ENCODE peak calls at places on chromosomes 2 and 18, in five cellular contexts. W is GM12865, A is OCI-LY7, G is lung, J is Calu3. O is an unnamed sample.
A peak's percentile ranks its signal among the peaks of the same experiment; 100 is the strongest.

GRCh38 chr18:13563390-13563805 is 163.0 kb downstream of the FAM210A start:
- DNase-seq in A (no peak), G (no peak), J (no peak), W (peak; percentile 55), O (no peak)

GRCh38 chr2:218081695-218082094 is 12.6 kb downstream of the RUFY4 start:
- DNase-seq in J (no peak), W (no peak), A (no peak), G (no peak), O (peak; percentile 73)

GRCh38 chr2:20189299-20189931 is 35.5 kb downstream of the SDC1 start:
- DNase-seq in W (no peak), G (no peak), J (no peak), A (no peak), O (no peak)

GRCh38 chr2:134212726-134213125 is 41.1 kb upstream of the MGAT5 start:
- DNase-seq in J (no peak), A (no peak), G (no peak), W (no peak), O (no peak)

GRCh38 chr18:11951390-11951851 is 29.9 kb upstream of the IMPA2 start:
- DNase-seq in A (no peak), W (no peak), J (no peak), G (no peak), O (no peak)

GRCh38 chr2:164213916-164214315 is 407.4 kb downstream of the GRB14 start:
- DNase-seq in J (no peak), A (no peak), W (no peak), G (no peak), O (no peak)

GRCh38 chr2:201901770-201902169 is 95.4 kb downstream of the CDK15 start:
- DNase-seq in J (no peak), A (no peak), G (no peak), W (no peak), O (no peak)

GRCh38 chr18:13550446-13551304 is 175.7 kb downstream of the FAM210A start:
- DNase-seq in J (no peak), G (no peak), W (no peak), A (no peak), O (no peak)

GRCh38 chr2:215436705-215437570 is 1.1 kb upstream of the FN1 start:
- DNase-seq in W (peak; percentile 3), A (no peak), G (no peak), J (peak; percentile 12), O (no peak)

GRCh38 chr18:28062446-28062845 is 114.5 kb downstream of the CDH2 start:
- DNase-seq in G (no peak), J (no peak), W (no peak), A (no peak), O (no peak)

GRCh38 chr18:13823707-13824395 is at the start of gene MC5R:
- DNase-seq in G (peak; percentile 48), W (peak; percentile 68), A (peak; percentile 68), J (peak; percentile 81), O (no peak)

GRCh38 chr2:220356076-220356475 is 728.6 kb downstream of the SLC4A3 start:
- DNase-seq in A (no peak), W (no peak), J (peak; percentile 12), G (no peak), O (no peak)

GRCh38 chr2:235494716-235495372 is 1.0 kb downstream of the AGAP1 start:
- DNase-seq in J (peak; percentile 51), W (no peak), G (peak; percentile 52), A (no peak), O (peak; percentile 40)

DNA sequence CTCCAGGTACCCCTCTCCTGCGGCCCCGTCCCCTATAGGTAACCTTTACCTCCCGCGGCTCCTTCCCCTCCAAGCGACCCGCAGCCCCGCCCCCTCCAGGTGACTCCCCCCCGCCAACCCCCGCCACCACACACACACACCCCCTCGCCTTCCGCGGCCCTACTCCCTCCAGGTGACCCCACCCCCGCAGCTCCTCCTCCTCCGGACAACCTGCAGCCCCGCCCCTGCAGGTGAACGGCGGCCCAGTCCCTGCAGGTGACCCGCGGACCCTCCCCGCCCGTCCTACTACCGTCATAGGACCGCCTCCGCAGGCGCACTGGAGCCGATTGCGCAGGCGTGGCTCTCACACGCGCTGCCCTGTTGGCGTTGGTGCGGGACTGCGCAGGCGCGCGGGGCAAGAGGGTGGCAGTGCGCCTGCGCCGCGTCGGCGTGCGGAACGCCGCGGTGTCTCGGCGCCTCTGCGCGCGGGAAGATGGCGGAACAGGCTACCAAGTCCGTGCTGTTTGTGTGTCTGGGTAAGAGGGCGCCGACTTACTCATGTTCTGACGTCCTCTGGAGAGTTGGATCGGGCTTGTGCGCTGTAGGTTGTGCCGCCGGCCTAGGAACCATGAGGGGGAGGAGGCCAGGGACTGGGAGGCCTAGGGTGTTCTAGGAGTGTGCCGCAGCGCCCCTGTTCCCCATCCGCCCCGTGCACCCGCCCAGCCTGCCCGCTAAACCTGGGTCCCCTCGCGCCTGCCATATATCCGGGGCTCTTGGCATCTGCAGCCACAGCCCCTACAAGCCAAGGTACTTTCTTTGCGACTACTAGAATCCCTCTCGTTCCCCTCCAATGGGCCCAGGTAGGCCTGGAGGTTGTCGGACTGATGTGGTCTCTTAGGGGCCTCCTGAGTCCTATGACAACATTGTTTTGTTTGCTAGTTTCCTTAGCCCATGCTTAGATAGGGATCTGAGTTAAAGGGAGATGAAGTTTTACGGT is at the start of gene ACP1:
- DNase-seq in G (peak; percentile 96), W (peak; percentile 98), J (peak; percentile 99), A (peak; percentile 96), O (peak; percentile 87)
- TF ChIP-seq CTCF in G (no peak), W (no peak), J (no peak), A (no peak), O (peak; percentile 9)

DNA sequence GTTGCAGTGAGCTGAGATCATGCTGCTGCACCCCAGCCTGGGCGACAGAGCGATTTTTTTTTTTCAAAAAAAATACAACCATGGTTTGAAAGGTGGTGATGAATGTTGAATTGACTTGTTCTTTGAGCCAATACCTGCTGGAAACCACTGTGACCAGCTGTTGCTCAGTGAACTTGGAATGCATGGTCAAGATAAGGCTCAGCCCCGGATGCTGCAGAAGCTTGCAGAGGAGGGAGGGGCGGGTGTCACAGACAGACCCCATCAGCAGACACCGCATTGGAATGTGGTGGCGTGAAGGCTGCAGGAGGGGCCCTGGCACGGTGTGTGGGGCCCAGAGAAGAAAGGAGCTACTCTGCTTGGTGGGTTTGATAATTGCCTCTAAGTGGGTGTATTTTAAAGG is 91.6 kb downstream of the ITGB1BP1 start:
- DNase-seq in W (no peak), J (no peak), G (no peak), A (no peak), O (no peak)
- TF ChIP-seq CTCF in W (no peak), J (no peak), G (no peak), A (no peak), O (no peak)

GRCh38 chr18:32899819-32900218 is 127.0 kb upstream of the KLHL14 start:
- DNase-seq in A (peak; percentile 20), W (no peak), J (no peak), G (no peak), O (no peak)
- TF ChIP-seq CTCF in A (peak; percentile 55), W (no peak), J (no peak), G (no peak), O (no peak)

GRCh38 chr2:219254590-219255219 is 987 bp upstream of the TUBA4A start:
- DNase-seq in G (no peak), W (no peak), A (peak; percentile 56), J (no peak), O (peak; percentile 28)

GRCh38 chr2:219252900-219253752 is at the start of gene TUBA4B:
- DNase-seq in W (peak; percentile 74), J (peak; percentile 36), G (no peak), A (peak; percentile 65), O (peak; percentile 35)

GRCh38 chr2:219252084-219252483 is 959 bp upstream of the TUBA4B start:
- DNase-seq in J (no peak), G (no peak), A (peak; percentile 27), W (peak; percentile 18), O (no peak)

GRCh38 chr2:219252570-219252899 is 508 bp upstream of the TUBA4B start:
- DNase-seq in A (no peak), J (no peak), G (no peak), W (no peak), O (no peak)

DNA sequence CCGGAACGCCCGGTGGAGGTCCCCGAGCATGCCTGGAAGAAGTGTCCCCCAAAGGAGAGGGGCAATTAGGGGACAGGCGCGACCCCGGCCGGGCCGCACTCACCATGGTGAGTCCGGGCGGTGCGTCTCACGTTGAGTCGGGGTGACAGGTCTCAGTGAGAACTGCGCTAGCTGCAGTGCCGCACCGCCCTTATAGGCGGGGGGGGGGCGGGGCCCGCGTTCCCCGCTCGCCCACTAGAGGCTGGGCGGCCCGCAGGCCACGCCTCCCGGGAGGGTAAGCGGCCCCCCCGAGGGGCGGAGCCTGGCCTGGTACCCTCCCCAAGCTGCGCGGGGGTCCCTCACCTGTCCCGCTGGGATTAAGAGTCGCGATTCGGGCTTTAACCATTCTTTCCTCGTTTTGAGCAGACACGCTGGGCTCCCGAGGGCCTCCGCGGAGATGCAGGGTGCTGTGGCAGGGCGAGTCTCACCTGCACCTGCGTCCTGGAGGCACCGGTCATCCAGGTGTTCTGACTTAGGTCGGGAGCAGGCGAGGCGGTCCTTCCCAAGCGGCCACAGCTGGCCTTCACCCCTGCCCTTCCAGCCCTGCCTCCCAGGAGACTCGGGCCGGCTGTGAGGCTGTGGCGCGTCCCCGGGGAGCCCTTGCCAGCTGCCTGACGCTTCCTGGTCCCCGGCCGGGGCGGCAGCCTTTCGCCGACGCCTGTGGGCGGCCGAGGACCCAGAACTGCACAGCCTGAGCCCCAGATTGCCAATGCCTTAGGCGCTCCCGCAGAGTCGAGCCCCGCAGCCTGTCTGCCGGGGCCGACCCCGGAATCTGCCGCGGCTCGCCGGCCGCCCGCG is at the start of gene TUBA4A:
- DNase-seq in W (peak; percentile 92), J (peak; percentile 87), A (peak; percentile 93), G (peak; percentile 84), O (no peak)
- TF ChIP-seq CTCF in W (no peak), J (no peak), A (no peak), G (no peak), O (no peak)

O was measured in HFFc6.